ENCODE peak calls at places on chromosomes 1 and 21, in five cellular contexts. Y is tibial nerve, S is breast epithelium, E is mammary epithelial cell, F is K562. D is an unnamed sample.
A peak's percentile ranks its signal among the peaks of the same experiment; 100 is the strongest.

GRCh38 chr1:2976180-2976562 is 45.1 kb upstream of the ACTRT2 start:
- DNase-seq in S (no peak), Y (no peak), F (no peak), E (no peak), D (no peak)

GRCh38 chr1:164748253-164748899 is 189.4 kb downstream of the PBX1 start:
- DNase-seq in E (no peak), Y (peak; percentile 64), S (no peak), F (no peak), D (no peak)

GRCh38 chr1:177620636-177621190 is 349.1 kb downstream of the SEC16B start:
- DNase-seq in F (no peak), E (peak; percentile 21), Y (no peak), S (no peak), D (no peak)

GRCh38 chr1:169364948-169365347 is 2.6 kb downstream of the NME7 start:
- DNase-seq in F (no peak), S (no peak), Y (no peak), E (peak; percentile 96), D (no peak)

GRCh38 chr1:5142389-5142788 is 488.0 kb downstream of the AJAP1 start:
- DNase-seq in S (no peak), E (no peak), F (no peak), Y (no peak), D (no peak)

GRCh38 chr1:240387036-240387435 is 224.9 kb downstream of the GREM2 start:
- DNase-seq in F (no peak), E (no peak), Y (no peak), S (no peak), D (no peak)

GRCh38 chr1:192766009-192766625 is 42.7 kb upstream of the RGS2 start:
- DNase-seq in E (peak; percentile 17), Y (no peak), S (no peak), F (no peak), D (peak; percentile 69)

GRCh38 chr1:7669559-7670208 is 101.4 kb upstream of the VAMP3 start:
- DNase-seq in S (peak; percentile 45), E (peak; percentile 26), Y (peak; percentile 47), F (peak; percentile 91), D (peak; percentile 28)

GRCh38 chr1:115771847-115772457 is 3.4 kb upstream of the CASQ2 start:
- DNase-seq in E (peak; percentile 94), Y (peak; percentile 69), S (peak; percentile 73), F (peak; percentile 71), D (peak; percentile 88)

GRCh38 chr1:116911166-116911553 is 1.4 kb downstream of the PTGFRN start:
- DNase-seq in S (no peak), E (no peak), Y (no peak), F (peak; percentile 51), D (no peak)

GRCh38 chr1:185045793-185046441 is 559 bp downstream of the RNF2 start:
- DNase-seq in S (no peak), Y (no peak), E (peak; percentile 28), F (peak; percentile 75), D (peak; percentile 57)

GRCh38 chr1:182395911-182396310 is 4.3 kb upstream of the GLUL start:
- DNase-seq in E (no peak), F (no peak), Y (no peak), S (no peak), D (no peak)

GRCh38 chr1:26350701-26351590 is 3.0 kb downstream of the CRYBG2 start:
- DNase-seq in E (no peak), Y (no peak), S (no peak), F (peak; percentile 42), D (no peak)

GRCh38 chr21:17799414-17800164 is 19.6 kb downstream of the C21orf91 start:
- DNase-seq in S (no peak), E (no peak), F (no peak), Y (no peak), D (no peak)

GRCh38 chr1:116397728-116398127 is 24.7 kb downstream of the ATP1A1 start:
- DNase-seq in F (no peak), Y (no peak), E (no peak), S (no peak), D (no peak)

GRCh38 chr1:162264108-162264507 is 112.5 kb downstream of the SPATA46 start:
- DNase-seq in Y (no peak), E (no peak), F (no peak), S (no peak), D (no peak)

GRCh38 chr1:101282314-101283087 is 45.7 kb downstream of the S1PR1 start:
- DNase-seq in F (no peak), S (no peak), E (no peak), Y (no peak), D (no peak)

GRCh38 chr1:13766906-13767564 is 67.0 kb downstream of the PRDM2 start:
- DNase-seq in E (peak; percentile 59), S (no peak), F (no peak), Y (no peak), D (peak; percentile 66)

GRCh38 chr1:167446946-167447345 is 71.4 kb downstream of the CD247 start:
- DNase-seq in S (no peak), E (no peak), Y (no peak), F (no peak), D (no peak)

DNA sequence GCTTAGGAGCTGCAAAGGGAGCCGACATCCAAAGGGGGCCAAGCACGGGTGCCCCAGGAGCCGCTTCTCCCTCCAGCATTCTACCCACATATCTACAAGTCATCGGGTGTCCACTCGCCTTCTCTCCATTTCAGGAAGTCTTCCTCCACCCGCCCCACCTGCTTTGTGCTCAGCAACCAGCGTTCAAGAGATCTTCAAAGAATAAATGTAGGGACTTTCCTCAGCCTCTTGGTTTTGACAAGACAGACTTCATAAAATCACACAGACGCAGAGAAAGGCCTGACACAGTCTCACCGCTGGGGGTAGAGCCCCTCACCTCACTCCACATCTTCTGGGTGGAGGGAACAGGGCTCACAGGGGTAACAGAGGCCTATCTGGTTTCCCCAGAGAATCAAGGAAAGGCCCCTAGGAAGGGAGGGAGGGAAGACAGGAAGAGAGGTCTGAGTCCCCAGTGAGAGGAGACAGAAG is 49.5 kb downstream of the SSBP3 start:
- DNase-seq in Y (no peak), F (no peak), S (no peak), E (no peak), D (no peak)
- H3K4me3 ChIP-seq in Y (no peak overlapping the region), F (no peak overlapping the region), S (no peak overlapping the region), E (no peak overlapping the region), D (no peak overlapping the region)

DNA sequence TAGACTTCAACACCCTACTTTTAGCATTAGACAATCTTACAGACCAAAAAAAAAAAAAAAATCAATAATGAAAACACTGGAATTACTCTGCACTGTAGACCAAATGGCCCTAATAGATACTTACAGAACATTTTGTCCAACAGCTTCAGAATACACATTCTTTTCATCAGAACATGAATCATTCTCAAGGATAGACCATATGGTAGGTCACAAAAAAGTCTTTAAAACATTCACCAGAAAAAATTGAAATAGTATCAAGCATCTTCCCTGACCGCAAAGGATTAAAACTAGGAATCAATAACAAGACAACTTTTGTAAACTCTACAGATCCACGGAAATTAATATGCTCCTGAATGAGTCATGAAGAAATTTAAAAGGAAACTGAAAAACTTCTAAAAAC is 22.5 kb downstream of the ZNF670 start:
- DNase-seq in S (no peak), F (no peak), Y (no peak), E (no peak), D (no peak)
- H3K9me3 ChIP-seq in S (peaks cover 25% of the 10 kb centered on the region), F (peaks cover 29% of the 10 kb centered on the region), Y (peaks cover 24% of the 10 kb centered on the region), E (peaks cover 31% of the 10 kb centered on the region), D (peaks cover 52% of the 10 kb centered on the region)

GRCh38 chr1:39322431-39322830 is 117.9 kb downstream of the MACF1 start:
- DNase-seq in S (no peak), Y (no peak), E (no peak), F (no peak), D (no peak)
- H3K36me3 ChIP-seq in S (peaks cover 10% of the 10 kb centered on the region), Y (no peaks in the 10 kb centered on the region), E (peaks cover 57% of the 10 kb centered on the region), F (peaks cover 94% of the 10 kb centered on the region), D (peaks cover 76% of the 10 kb centered on the region)

GRCh38 chr1:225321784-225322183 is 106.1 kb downstream of the LBR start:
- DNase-seq in E (no peak), F (no peak), Y (no peak), S (no peak), D (no peak)
- H3K4me3 ChIP-seq in E (no peak overlapping the region), F (no peak overlapping the region), Y (no peak overlapping the region), S (no peak overlapping the region), D (no peak overlapping the region)

GRCh38 chr21:46597031-46597430 is 7.9 kb downstream of the S100B start:
- DNase-seq in S (no peak), E (no peak), F (no peak), Y (no peak), D (no peak)
- H3K9me3 ChIP-seq in S (peaks cover 5% of the 10 kb centered on the region), E (peaks cover 16% of the 10 kb centered on the region), F (peaks cover 3% of the 10 kb centered on the region), Y (no peaks in the 10 kb centered on the region), D (peaks cover 16% of the 10 kb centered on the region)

DNA sequence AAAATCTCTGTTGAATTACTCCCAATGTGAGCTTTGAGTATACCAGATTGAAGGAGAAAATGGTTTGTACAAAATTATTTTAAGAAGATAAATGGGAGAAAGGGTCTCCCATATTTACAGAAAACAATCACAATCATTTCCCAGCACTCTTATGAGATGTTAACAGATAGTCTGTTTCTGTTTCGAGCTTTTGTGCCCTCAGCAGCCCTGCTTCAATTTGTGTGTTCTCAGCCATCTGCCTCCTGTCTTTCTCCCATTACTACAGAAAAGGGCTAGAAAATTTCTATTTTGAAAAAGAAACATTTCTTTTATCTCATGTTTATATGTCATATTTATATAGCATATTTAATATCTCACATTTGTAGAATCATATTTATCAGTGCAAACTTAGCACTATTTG is 498.4 kb downstream of the TTLL7 start:
- DNase-seq in S (no peak), E (no peak), F (no peak), Y (no peak), D (no peak)
- H3K36me3 ChIP-seq in S (no peaks in the 10 kb centered on the region), E (no peaks in the 10 kb centered on the region), F (no peaks in the 10 kb centered on the region), Y (no peaks in the 10 kb centered on the region), D (no peaks in the 10 kb centered on the region)

GRCh38 chr1:975365-975764 is 6.5 kb downstream of the PERM1 start:
- DNase-seq in S (no peak), Y (no peak), F (no peak), E (no peak), D (no peak)
- H3K4me3 ChIP-seq in S (peak overlapping the region; percentile 66), Y (no peak overlapping the region), F (no peak overlapping the region), E (no peak overlapping the region), D (no peak overlapping the region)

DNA sequence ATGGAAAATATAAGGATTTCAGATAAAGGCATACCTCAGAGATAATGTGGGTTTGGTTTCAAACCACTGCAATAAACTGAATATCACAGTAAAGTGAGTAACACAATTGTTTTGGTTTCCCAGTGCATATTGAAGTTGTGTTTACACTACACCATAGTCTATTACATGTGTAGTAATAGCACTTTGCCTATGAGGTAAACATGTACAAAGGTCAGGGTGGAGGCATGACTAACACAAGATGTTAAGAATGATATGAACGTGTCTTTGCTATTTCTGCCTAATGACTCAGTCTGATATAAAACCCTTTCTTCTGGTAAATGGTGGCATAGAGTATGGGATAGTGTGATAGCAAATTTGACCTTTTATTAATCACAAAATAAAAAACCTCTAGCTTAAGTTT is 621.5 kb upstream of the ADGRL2 start:
- DNase-seq in F (no peak), S (no peak), E (peak; percentile 92), Y (no peak), D (peak; percentile 5)
- H3K9me3 ChIP-seq in F (no peaks in the 10 kb centered on the region), S (no peaks in the 10 kb centered on the region), E (no peaks in the 10 kb centered on the region), Y (no peaks in the 10 kb centered on the region), D (peaks cover 6% of the 10 kb centered on the region)

D was measured in MG63.